ENCODE peak calls at places on chromosomes 16 and 17, in nine cellular contexts. J is amygdala; E is left ventricle myocardium inferior; L is CD4-positive, alpha-beta T cell; K is lower leg skin; Y is HEK293T; N is Peyer's patch; R is A549; F is bronchial epithelial cell. M is an unnamed sample.

GRCh38 chr16:11100239-11100750 is 155.7 kb downstream of the SOCS1 start:
- DNase-seq in Y (peak; percentile 19), L (no peak), N (peak; percentile 65), F (no peak), J (peak; percentile 5), R (no peak), K (peak; percentile 46), E (peak; percentile 62), M (no peak)

GRCh38 chr17:40323731-40324650 is 15.0 kb downstream of the RARA start:
- DNase-seq in J (no peak), N (peak; percentile 73), K (no peak), E (peak; percentile 73), L (peak; percentile 50), F (no peak), R (no peak), Y (no peak), M (peak; percentile 47)

GRCh38 chr16:28280881-28281836 is 11.2 kb upstream of the SBK1 start:
- DNase-seq in L (no peak), K (no peak), Y (no peak), R (peak; percentile 34), F (no peak), J (peak; percentile 21), E (no peak), N (no peak), M (no peak)

GRCh38 chr16:88906535-88907105 is 40.2 kb upstream of the PABPN1L start:
- DNase-seq in F (no peak), L (no peak), K (no peak), R (no peak), E (no peak), N (no peak), J (no peak), Y (no peak), M (no peak)

GRCh38 chr17:15298176-15298575 is 33.0 kb upstream of the PMP22 start:
- DNase-seq in F (peak; percentile 29), J (no peak), R (no peak), Y (no peak), E (no peak), N (no peak), K (no peak), L (no peak), M (no peak)

GRCh38 chr17:43418441-43419374 is 19.9 kb downstream of the ARL4D start:
- DNase-seq in R (peak; percentile 88), L (no peak), N (no peak), J (peak; percentile 35), K (peak; percentile 76), E (peak; percentile 38), Y (peak; percentile 39), F (peak; percentile 96), M (no peak)

GRCh38 chr16:79267781-79268180 is 332.8 kb downstream of the MAF start:
- DNase-seq in E (no peak), K (no peak), Y (no peak), R (no peak), F (no peak), L (no peak), N (no peak), J (no peak), M (no peak)

GRCh38 chr16:9787717-9788116 is 394.5 kb downstream of the GRIN2A start:
- DNase-seq in K (no peak), E (no peak), L (no peak), J (no peak), F (no peak), R (peak; percentile 7), Y (no peak), N (no peak), M (no peak)

GRCh38 chr16:15041260-15042011 is 14.4 kb downstream of the NTAN1 start:
- DNase-seq in N (peak; percentile 77), F (no peak), K (peak; percentile 82), J (peak; percentile 66), E (peak; percentile 81), R (no peak), Y (no peak), L (no peak), M (peak; percentile 78)

GRCh38 chr16:66367968-66368891 is 1.7 kb downstream of the CDH5 start:
- DNase-seq in J (no peak), F (no peak), K (no peak), R (no peak), E (peak; percentile 39), N (no peak), Y (no peak), L (no peak), M (no peak)

GRCh38 chr17:4482338-4483011 is 16.2 kb upstream of the SPNS2 start:
- DNase-seq in N (no peak), K (no peak), J (no peak), F (no peak), L (no peak), Y (no peak), E (no peak), R (no peak), M (peak; percentile 60)

GRCh38 chr17:80720624-80721577 is 176.3 kb downstream of the RPTOR start:
- DNase-seq in L (peak; percentile 54), R (peak; percentile 78), E (no peak), Y (no peak), F (peak; percentile 84), K (no peak), N (peak; percentile 81), J (no peak), M (no peak)

GRCh38 chr17:43543771-43544575 is 2.2 kb downstream of the ETV4 start:
- DNase-seq in R (no peak), N (no peak), K (no peak), Y (no peak), F (no peak), L (no peak), E (no peak), J (no peak), M (no peak)

GRCh38 chr17:76497699-76497978 is 3.6 kb downstream of the RHBDF2 start:
- DNase-seq in F (no peak), K (no peak), L (no peak), R (no peak), E (no peak), J (no peak), Y (no peak), N (no peak), M (no peak)

GRCh38 chr16:28980929-28981328 is 3.9 kb upstream of the LAT start:
- DNase-seq in F (no peak), L (no peak), R (no peak), Y (no peak), K (no peak), J (no peak), N (no peak), E (no peak), M (no peak)

GRCh38 chr17:48593126-48593829 is at the start of gene HOXB5:
- DNase-seq in R (no peak), E (no peak), L (no peak), J (no peak), K (no peak), N (peak; percentile 55), F (no peak), Y (no peak), M (no peak)

GRCh38 chr16:30663820-30664528 is 5.7 kb downstream of the FBRS start:
- DNase-seq in J (no peak), Y (no peak), F (no peak), R (no peak), E (no peak), K (no peak), N (no peak), L (no peak), M (no peak)

M was measured in colonic mucosa.